ENCODE peak calls at places on chromosomes 12 and 14, in eight cellular contexts. One of them, this sample, is unnamed.

GRCh38 chr14:32724864-32725550 is 213.7 kb upstream of the NPAS3 start:
- DNase-seq in endothelial cell of umbilical vein: no peak
- DNase-seq in HL-60: no peak
- DNase-seq in stomach: no peak
- DNase-seq in suprapubic skin: no peak
- DNase-seq in K562: no peak
- DNase-seq in HepG2: no peak
- DNase-seq in spleen: no peak
- DNase-seq in this sample: no peak

GRCh38 chr12:119061208-119061796 is 80.0 kb downstream of the SRRM4 start:
- DNase-seq in endothelial cell of umbilical vein: peak; percentile 16
- DNase-seq in HL-60: no peak
- DNase-seq in K562: peak; percentile 41
- DNase-seq in suprapubic skin: no peak
- DNase-seq in spleen: no peak
- DNase-seq in stomach: peak; percentile 62
- DNase-seq in HepG2: peak; percentile 27
- DNase-seq in this sample: no peak

GRCh38 chr12:12230275-12230674 is 36.6 kb downstream of the LRP6 start:
- DNase-seq in suprapubic skin: no peak
- DNase-seq in spleen: no peak
- DNase-seq in HL-60: no peak
- DNase-seq in HepG2: no peak
- DNase-seq in K562: no peak
- DNase-seq in stomach: no peak
- DNase-seq in endothelial cell of umbilical vein: no peak
- DNase-seq in this sample: no peak

GRCh38 chr12:11688831-11689230 is 39.4 kb downstream of the ETV6 start:
- DNase-seq in K562: no peak
- DNase-seq in HepG2: no peak
- DNase-seq in spleen: no peak
- DNase-seq in stomach: no peak
- DNase-seq in suprapubic skin: no peak
- DNase-seq in HL-60: no peak
- DNase-seq in endothelial cell of umbilical vein: no peak
- DNase-seq in this sample: no peak

GRCh38 chr12:64387201-64387816 is 3.2 kb downstream of the C12orf56 start:
- DNase-seq in HepG2: no peak
- DNase-seq in HL-60: no peak
- DNase-seq in endothelial cell of umbilical vein: no peak
- DNase-seq in spleen: no peak
- DNase-seq in K562: no peak
- DNase-seq in stomach: no peak
- DNase-seq in suprapubic skin: no peak
- DNase-seq in this sample: no peak

GRCh38 chr14:58133739-58134138 is 18.3 kb downstream of the ARMH4 start:
- DNase-seq in spleen: no peak
- DNase-seq in K562: no peak
- DNase-seq in stomach: no peak
- DNase-seq in HL-60: no peak
- DNase-seq in endothelial cell of umbilical vein: no peak
- DNase-seq in suprapubic skin: no peak
- DNase-seq in HepG2: no peak
- DNase-seq in this sample: no peak

GRCh38 chr12:89992668-89993401 is 284.2 kb upstream of the ATP2B1 start:
- DNase-seq in endothelial cell of umbilical vein: peak; percentile 8
- DNase-seq in HepG2: no peak
- DNase-seq in stomach: no peak
- DNase-seq in suprapubic skin: no peak
- DNase-seq in HL-60: no peak
- DNase-seq in spleen: no peak
- DNase-seq in K562: no peak
- DNase-seq in this sample: no peak

GRCh38 chr12:50550530-50551223 is 45.9 kb downstream of the DIP2B start:
- DNase-seq in HepG2: no peak
- DNase-seq in HL-60: no peak
- DNase-seq in endothelial cell of umbilical vein: peak; percentile 80
- DNase-seq in spleen: no peak
- DNase-seq in K562: peak; percentile 31
- DNase-seq in stomach: no peak
- DNase-seq in suprapubic skin: no peak
- DNase-seq in this sample: no peak

GRCh38 chr14:104075530-104076151 is 9.9 kb upstream of the ASPG start:
- DNase-seq in K562: no peak
- DNase-seq in endothelial cell of umbilical vein: no peak
- DNase-seq in stomach: no peak
- DNase-seq in HepG2: no peak
- DNase-seq in HL-60: no peak
- DNase-seq in spleen: no peak
- DNase-seq in suprapubic skin: no peak
- DNase-seq in this sample: no peak

GRCh38 chr12:23949212-23950010 is at the start of gene SOX5:
- DNase-seq in suprapubic skin: no peak
- DNase-seq in HL-60: no peak
- DNase-seq in HepG2: peak; percentile 75
- DNase-seq in stomach: peak; percentile 28
- DNase-seq in endothelial cell of umbilical vein: peak; percentile 49
- DNase-seq in spleen: no peak
- DNase-seq in K562: peak; percentile 20
- DNase-seq in this sample: no peak

GRCh38 chr12:81369175-81369574 is 291.3 kb downstream of the ACSS3 start:
- DNase-seq in spleen: no peak
- DNase-seq in stomach: no peak
- DNase-seq in HepG2: no peak
- DNase-seq in HL-60: no peak
- DNase-seq in suprapubic skin: no peak
- DNase-seq in endothelial cell of umbilical vein: no peak
- DNase-seq in K562: no peak
- DNase-seq in this sample: no peak

DNA sequence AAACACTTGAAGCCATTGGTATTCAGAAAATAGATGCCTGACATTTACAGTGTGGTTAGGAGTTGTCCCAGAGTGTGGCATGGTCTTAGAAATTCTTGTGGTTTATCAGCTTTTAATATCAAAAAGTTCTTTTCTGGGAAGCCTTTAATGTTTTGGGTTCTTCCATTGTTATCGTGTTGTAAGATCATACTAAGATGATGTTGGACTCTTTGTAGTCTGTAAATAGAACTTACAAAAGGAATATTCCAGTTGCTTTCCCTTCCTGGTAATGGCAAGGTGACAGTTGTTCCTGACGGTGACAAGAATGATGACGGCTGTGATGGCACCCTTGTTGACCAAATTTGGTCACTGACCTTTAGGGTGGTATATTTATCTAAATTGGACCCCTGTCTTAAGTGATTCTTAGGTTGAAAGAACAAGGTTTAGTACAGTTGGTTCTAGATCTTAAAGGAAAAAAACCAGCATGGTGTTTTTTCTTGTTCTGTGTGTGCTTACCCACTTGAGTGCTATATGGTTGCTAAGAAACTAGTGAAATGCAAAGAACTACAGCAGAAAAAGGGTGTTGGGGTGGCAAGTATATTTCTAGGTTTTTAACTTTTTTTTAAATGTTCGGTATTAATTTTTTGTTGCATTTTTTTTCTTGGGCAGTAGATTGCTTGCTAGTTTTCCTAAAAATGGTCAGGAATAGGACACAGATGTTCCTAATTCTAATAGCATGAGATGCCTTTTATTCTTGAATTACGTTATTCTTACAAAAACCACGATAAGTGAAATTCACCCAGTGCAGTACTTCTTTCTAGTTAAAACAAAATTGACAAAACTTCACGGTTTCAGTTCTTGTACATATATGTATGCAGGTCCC is 2.1 kb downstream of the ATP2A2 start:
- DNase-seq in stomach: no peak
- DNase-seq in HepG2: no peak
- DNase-seq in HL-60: no peak
- DNase-seq in K562: no peak
- DNase-seq in suprapubic skin: no peak
- DNase-seq in endothelial cell of umbilical vein: no peak
- DNase-seq in spleen: no peak
- DNase-seq in this sample: no peak
- TF ChIP-seq POLR2AphosphoS5 in stomach: no peak
- TF ChIP-seq POLR2AphosphoS5 in HepG2: no peak
- TF ChIP-seq POLR2AphosphoS5 in HL-60: no peak
- TF ChIP-seq POLR2AphosphoS5 in K562: no peak
- TF ChIP-seq POLR2AphosphoS5 in suprapubic skin: no peak
- TF ChIP-seq POLR2AphosphoS5 in endothelial cell of umbilical vein: no peak
- TF ChIP-seq POLR2AphosphoS5 in spleen: no peak
- TF ChIP-seq POLR2AphosphoS5 in this sample: no peak

GRCh38 chr14:59463773-59464650 is 1.2 kb downstream of the GPR135 start:
- DNase-seq in HL-60: no peak
- DNase-seq in HepG2: no peak
- DNase-seq in suprapubic skin: no peak
- DNase-seq in K562: no peak
- DNase-seq in spleen: peak; percentile 84
- DNase-seq in endothelial cell of umbilical vein: no peak
- DNase-seq in stomach: no peak
- DNase-seq in this sample: peak; percentile 52
- TF ChIP-seq POLR2AphosphoS5 in HL-60: no peak
- TF ChIP-seq POLR2AphosphoS5 in HepG2: no peak
- TF ChIP-seq POLR2AphosphoS5 in suprapubic skin: no peak
- TF ChIP-seq POLR2AphosphoS5 in K562: no peak
- TF ChIP-seq POLR2AphosphoS5 in spleen: no peak
- TF ChIP-seq POLR2AphosphoS5 in endothelial cell of umbilical vein: peak; percentile 25
- TF ChIP-seq POLR2AphosphoS5 in stomach: no peak
- TF ChIP-seq POLR2AphosphoS5 in this sample: no peak

GRCh38 chr14:68884031-68885030 is 91.5 kb upstream of the ZFP36L1 start:
- DNase-seq in endothelial cell of umbilical vein: peak; percentile 24
- DNase-seq in HL-60: no peak
- DNase-seq in suprapubic skin: peak; percentile 71
- DNase-seq in stomach: no peak
- DNase-seq in spleen: no peak
- DNase-seq in HepG2: peak; percentile 44
- DNase-seq in K562: no peak
- DNase-seq in this sample: no peak
- TF ChIP-seq POLR2AphosphoS5 in endothelial cell of umbilical vein: peak; percentile 40
- TF ChIP-seq POLR2AphosphoS5 in HL-60: no peak
- TF ChIP-seq POLR2AphosphoS5 in suprapubic skin: no peak
- TF ChIP-seq POLR2AphosphoS5 in stomach: no peak
- TF ChIP-seq POLR2AphosphoS5 in spleen: no peak
- TF ChIP-seq POLR2AphosphoS5 in HepG2: no peak
- TF ChIP-seq POLR2AphosphoS5 in K562: no peak
- TF ChIP-seq POLR2AphosphoS5 in this sample: no peak

DNA sequence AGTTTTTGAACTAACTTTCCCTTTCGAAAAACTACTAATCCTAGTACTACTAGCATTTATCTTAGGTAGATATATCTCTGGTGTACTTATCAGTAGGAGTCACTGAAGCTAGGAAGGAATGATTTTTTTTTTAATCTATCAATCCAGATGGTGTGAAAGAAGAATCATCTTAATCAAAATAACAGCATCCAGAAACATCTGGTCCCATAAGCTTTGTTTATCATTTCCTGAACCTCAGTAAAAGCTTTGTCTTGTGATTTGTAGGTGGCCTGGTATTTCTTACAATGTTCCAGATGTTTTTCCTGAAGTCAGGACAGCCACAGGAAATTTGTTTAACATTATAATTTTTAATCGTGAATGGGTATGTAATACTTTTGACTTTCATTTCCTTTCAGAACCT is 28.0 kb upstream of the LUM start:
- DNase-seq in K562: no peak
- DNase-seq in suprapubic skin: no peak
- DNase-seq in stomach: no peak
- DNase-seq in endothelial cell of umbilical vein: peak; percentile 53
- DNase-seq in HL-60: no peak
- DNase-seq in spleen: no peak
- DNase-seq in HepG2: no peak
- DNase-seq in this sample: no peak
- TF ChIP-seq POLR2AphosphoS5 in K562: no peak
- TF ChIP-seq POLR2AphosphoS5 in suprapubic skin: no peak
- TF ChIP-seq POLR2AphosphoS5 in stomach: no peak
- TF ChIP-seq POLR2AphosphoS5 in endothelial cell of umbilical vein: no peak
- TF ChIP-seq POLR2AphosphoS5 in HL-60: no peak
- TF ChIP-seq POLR2AphosphoS5 in spleen: no peak
- TF ChIP-seq POLR2AphosphoS5 in HepG2: no peak
- TF ChIP-seq POLR2AphosphoS5 in this sample: no peak

DNA sequence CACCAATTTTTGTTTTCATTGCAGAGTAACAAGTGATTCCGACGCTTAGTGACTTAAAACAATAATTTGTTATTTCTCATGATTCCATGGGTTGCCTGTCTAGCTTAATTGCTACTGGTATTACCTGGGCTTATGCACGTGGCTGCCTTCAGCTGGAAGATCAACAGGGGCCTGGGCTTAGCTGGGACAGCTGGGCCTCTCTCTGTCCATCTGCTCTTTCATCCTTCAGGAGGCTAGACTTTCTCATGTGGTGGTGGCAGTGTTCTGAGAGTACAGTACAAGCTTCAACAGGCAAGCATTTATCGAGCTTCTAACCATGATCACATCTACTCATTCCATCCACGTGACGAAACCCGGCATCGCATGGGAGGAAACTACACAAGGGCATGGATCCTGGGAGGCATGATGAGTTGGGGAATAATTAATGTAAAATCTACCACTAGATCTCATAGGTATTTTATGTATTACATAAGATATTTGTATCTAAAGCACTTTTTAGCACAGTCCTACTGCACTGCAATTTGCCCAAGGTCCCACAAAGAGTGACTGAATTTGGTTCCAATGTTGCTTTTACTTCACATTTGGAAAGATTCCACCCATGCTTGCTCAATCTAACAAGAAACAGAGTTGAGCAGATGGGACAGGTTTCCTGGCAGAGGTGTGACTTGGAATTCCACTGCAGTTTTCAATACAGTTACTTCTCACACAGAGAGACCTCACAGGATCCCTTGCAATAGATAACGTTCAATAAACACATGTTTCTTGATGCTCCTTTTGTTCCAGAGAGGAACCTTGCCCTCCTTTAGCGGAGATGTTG is 153.1 kb upstream of the FRMD6 start:
- DNase-seq in stomach: no peak
- DNase-seq in endothelial cell of umbilical vein: no peak
- DNase-seq in HL-60: no peak
- DNase-seq in suprapubic skin: no peak
- DNase-seq in HepG2: no peak
- DNase-seq in K562: no peak
- DNase-seq in spleen: no peak
- DNase-seq in this sample: no peak
- TF ChIP-seq POLR2AphosphoS5 in stomach: no peak
- TF ChIP-seq POLR2AphosphoS5 in endothelial cell of umbilical vein: no peak
- TF ChIP-seq POLR2AphosphoS5 in HL-60: no peak
- TF ChIP-seq POLR2AphosphoS5 in suprapubic skin: no peak
- TF ChIP-seq POLR2AphosphoS5 in HepG2: no peak
- TF ChIP-seq POLR2AphosphoS5 in K562: no peak
- TF ChIP-seq POLR2AphosphoS5 in spleen: no peak
- TF ChIP-seq POLR2AphosphoS5 in this sample: no peak

DNA sequence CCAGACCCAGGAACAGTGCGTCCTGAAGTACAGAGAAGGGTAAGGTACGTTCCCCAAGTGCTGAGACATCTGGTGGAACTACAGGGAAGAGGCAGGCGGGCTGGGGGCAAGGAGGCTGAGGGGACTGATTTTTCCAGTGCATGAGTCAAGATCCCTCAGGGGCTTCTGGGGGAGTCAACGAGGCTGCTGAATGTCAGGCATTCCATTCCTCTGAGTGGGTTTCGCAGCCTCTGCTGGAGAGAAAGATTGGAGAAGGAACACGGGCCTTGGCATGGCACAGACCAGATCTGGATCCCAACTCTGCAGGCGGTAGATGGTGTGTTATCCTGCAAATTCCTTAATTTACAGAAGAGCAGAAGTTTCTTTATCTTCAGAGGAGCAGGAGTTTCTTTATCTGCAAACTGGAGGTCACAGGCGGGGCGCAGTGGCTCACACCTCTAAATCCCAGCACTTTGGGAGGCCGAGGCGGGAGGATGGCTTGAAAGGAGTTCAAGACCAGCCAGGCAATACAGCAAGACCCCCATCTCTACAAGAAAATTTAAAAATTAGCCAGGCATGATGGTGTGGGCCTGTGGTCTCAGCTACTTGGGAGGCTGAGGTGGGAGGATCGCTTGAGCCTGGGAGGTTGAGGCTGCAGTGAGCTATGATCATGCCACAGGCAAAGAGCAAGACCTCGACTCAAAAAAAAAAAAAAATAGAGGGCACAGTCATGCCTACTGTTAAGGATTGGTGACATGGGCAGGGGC is 132.6 kb upstream of the MAP1LC3B2 start:
- DNase-seq in spleen: no peak
- DNase-seq in suprapubic skin: peak; percentile 87
- DNase-seq in K562: peak; percentile 47
- DNase-seq in HL-60: no peak
- DNase-seq in HepG2: no peak
- DNase-seq in stomach: no peak
- DNase-seq in endothelial cell of umbilical vein: peak; percentile 30
- DNase-seq in this sample: no peak
- TF ChIP-seq POLR2AphosphoS5 in spleen: no peak
- TF ChIP-seq POLR2AphosphoS5 in suprapubic skin: no peak
- TF ChIP-seq POLR2AphosphoS5 in K562: peak; percentile 38
- TF ChIP-seq POLR2AphosphoS5 in HL-60: no peak
- TF ChIP-seq POLR2AphosphoS5 in HepG2: no peak
- TF ChIP-seq POLR2AphosphoS5 in stomach: peak; percentile 58
- TF ChIP-seq POLR2AphosphoS5 in endothelial cell of umbilical vein: no peak
- TF ChIP-seq POLR2AphosphoS5 in this sample: no peak